ENCODE peak calls at places on chromosome 5, in six cellular contexts. One of them, this sample, is unnamed.

GRCh38 chr5:21152611-21153010 is 1164.6 kb upstream of the CDH18 start:
- DNase-seq in thyroid gland: no peak
- DNase-seq in HCT116: no peak
- DNase-seq in mammary epithelial cell: peak; percentile 95
- DNase-seq in ascending aorta: no peak
- DNase-seq in GM06990: no peak
- DNase-seq in this sample: no peak

GRCh38 chr5:90096415-90097081 is 313.0 kb downstream of the CETN3 start:
- DNase-seq in thyroid gland: no peak
- DNase-seq in GM06990: no peak
- DNase-seq in ascending aorta: no peak
- DNase-seq in HCT116: peak; percentile 91
- DNase-seq in mammary epithelial cell: peak; percentile 76
- DNase-seq in this sample: no peak

GRCh38 chr5:135304352-135305221 is 94.4 kb downstream of the MACROH2A1 start:
- DNase-seq in thyroid gland: no peak
- DNase-seq in mammary epithelial cell: no peak
- DNase-seq in ascending aorta: no peak
- DNase-seq in GM06990: no peak
- DNase-seq in HCT116: no peak
- DNase-seq in this sample: no peak

GRCh38 chr5:76794871-76795270 is 24.0 kb upstream of the F2RL1 start:
- DNase-seq in thyroid gland: no peak
- DNase-seq in GM06990: no peak
- DNase-seq in mammary epithelial cell: peak; percentile 66
- DNase-seq in ascending aorta: no peak
- DNase-seq in HCT116: no peak
- DNase-seq in this sample: no peak

GRCh38 chr5:160769264-160769663 is 82.7 kb downstream of the ATP10B start:
- DNase-seq in ascending aorta: no peak
- DNase-seq in HCT116: no peak
- DNase-seq in thyroid gland: no peak
- DNase-seq in GM06990: no peak
- DNase-seq in mammary epithelial cell: no peak
- DNase-seq in this sample: no peak

GRCh38 chr5:78003442-78003841 is 227.3 kb upstream of the TBCA start:
- DNase-seq in ascending aorta: no peak
- DNase-seq in GM06990: no peak
- DNase-seq in mammary epithelial cell: no peak
- DNase-seq in thyroid gland: no peak
- DNase-seq in HCT116: no peak
- DNase-seq in this sample: no peak

GRCh38 chr5:139164020-139164419 is 34.1 kb downstream of the SIL1 start:
- DNase-seq in GM06990: no peak
- DNase-seq in mammary epithelial cell: no peak
- DNase-seq in thyroid gland: no peak
- DNase-seq in HCT116: no peak
- DNase-seq in ascending aorta: no peak
- DNase-seq in this sample: no peak

GRCh38 chr5:25028994-25029393 is 384.2 kb upstream of the CDH10 start:
- DNase-seq in HCT116: no peak
- DNase-seq in ascending aorta: no peak
- DNase-seq in GM06990: no peak
- DNase-seq in thyroid gland: no peak
- DNase-seq in mammary epithelial cell: no peak
- DNase-seq in this sample: no peak

GRCh38 chr5:132457371-132458225 is 33.0 kb downstream of the IRF1 start:
- DNase-seq in ascending aorta: peak; percentile 77
- DNase-seq in HCT116: no peak
- DNase-seq in GM06990: no peak
- DNase-seq in thyroid gland: no peak
- DNase-seq in mammary epithelial cell: no peak
- DNase-seq in this sample: no peak

GRCh38 chr5:80656425-80656824 is 1.6 kb upstream of the DHFR start:
- DNase-seq in thyroid gland: no peak
- DNase-seq in HCT116: no peak
- DNase-seq in ascending aorta: no peak
- DNase-seq in mammary epithelial cell: no peak
- DNase-seq in GM06990: no peak
- DNase-seq in this sample: no peak

GRCh38 chr5:136309932-136310598 is 55.3 kb downstream of the TRPC7 start:
- DNase-seq in thyroid gland: no peak
- DNase-seq in GM06990: no peak
- DNase-seq in ascending aorta: no peak
- DNase-seq in HCT116: no peak
- DNase-seq in mammary epithelial cell: no peak
- DNase-seq in this sample: peak; percentile 25

GRCh38 chr5:171571663-171572062 is 152.2 kb downstream of the FGF18 start:
- DNase-seq in mammary epithelial cell: peak; percentile 69
- DNase-seq in ascending aorta: no peak
- DNase-seq in HCT116: no peak
- DNase-seq in GM06990: no peak
- DNase-seq in thyroid gland: no peak
- DNase-seq in this sample: no peak

GRCh38 chr5:82129723-82130285 is 148.3 kb downstream of the RPS23 start:
- DNase-seq in HCT116: no peak
- DNase-seq in thyroid gland: no peak
- DNase-seq in ascending aorta: no peak
- DNase-seq in GM06990: no peak
- DNase-seq in mammary epithelial cell: no peak
- DNase-seq in this sample: no peak

GRCh38 chr5:117590944-117591343 is 1016.3 kb upstream of the SEMA6A start:
- DNase-seq in GM06990: no peak
- DNase-seq in ascending aorta: no peak
- DNase-seq in thyroid gland: no peak
- DNase-seq in mammary epithelial cell: no peak
- DNase-seq in HCT116: peak; percentile 15
- DNase-seq in this sample: no peak

GRCh38 chr5:76746677-76747076 is 30.8 kb downstream of the F2R start:
- DNase-seq in ascending aorta: no peak
- DNase-seq in HCT116: no peak
- DNase-seq in GM06990: no peak
- DNase-seq in thyroid gland: no peak
- DNase-seq in mammary epithelial cell: no peak
- DNase-seq in this sample: no peak

GRCh38 chr5:168171901-168172717 is 119.3 kb upstream of the WWC1 start:
- DNase-seq in ascending aorta: no peak
- DNase-seq in thyroid gland: peak; percentile 85
- DNase-seq in GM06990: no peak
- DNase-seq in HCT116: no peak
- DNase-seq in mammary epithelial cell: no peak
- DNase-seq in this sample: no peak

GRCh38 chr5:172477466-172477865 is 23.1 kb upstream of the SH3PXD2B start:
- DNase-seq in thyroid gland: no peak
- DNase-seq in ascending aorta: no peak
- DNase-seq in mammary epithelial cell: no peak
- DNase-seq in GM06990: no peak
- DNase-seq in HCT116: no peak
- DNase-seq in this sample: no peak

GRCh38 chr5:117454716-117455212 is 880.1 kb upstream of the SEMA6A start:
- DNase-seq in thyroid gland: peak; percentile 66
- DNase-seq in HCT116: peak; percentile 62
- DNase-seq in mammary epithelial cell: peak; percentile 43
- DNase-seq in GM06990: peak; percentile 35
- DNase-seq in ascending aorta: no peak
- DNase-seq in this sample: peak; percentile 21

DNA sequence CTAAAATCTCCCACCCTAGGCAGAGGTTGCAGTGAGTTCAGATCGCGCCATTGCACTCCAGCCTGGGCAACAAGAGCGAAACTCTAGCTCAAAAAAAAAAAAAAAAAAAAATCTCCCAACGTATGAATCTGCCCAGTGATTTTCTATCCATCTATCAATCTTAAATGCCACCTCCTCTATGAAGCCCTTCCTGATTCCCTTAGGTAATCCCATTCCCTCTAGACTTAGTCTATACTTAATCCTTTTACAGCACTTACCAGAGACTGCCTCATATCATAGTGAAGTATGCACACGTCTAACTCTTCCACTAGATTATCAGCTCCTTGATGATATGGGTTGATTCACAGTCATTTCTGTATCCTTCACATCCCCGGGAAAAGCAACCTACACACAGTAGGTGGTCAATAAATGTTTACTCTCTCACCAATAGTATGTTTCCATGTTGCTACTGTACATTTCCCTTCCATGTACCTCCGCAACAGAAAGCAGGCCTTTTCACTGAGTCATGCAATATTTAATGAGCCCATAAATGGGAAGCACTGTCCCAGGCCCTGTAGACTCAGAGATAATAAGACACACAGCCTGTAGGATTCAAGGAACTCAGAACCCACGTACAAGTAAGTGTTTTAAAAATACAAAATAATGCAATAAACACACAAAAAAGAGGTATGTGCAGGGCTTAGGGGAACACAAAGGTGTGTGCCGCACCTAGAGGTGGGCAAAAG is 1.2 kb downstream of the DROSHA start:
- DNase-seq in ascending aorta: no peak
- DNase-seq in GM06990: no peak
- DNase-seq in thyroid gland: no peak
- DNase-seq in HCT116: no peak
- DNase-seq in mammary epithelial cell: peak; percentile 12
- DNase-seq in this sample: no peak
- H3K4me3 ChIP-seq in ascending aorta: peak overlapping the region; percentile 85
- H3K4me3 ChIP-seq in GM06990: peak overlapping the region; percentile 79
- H3K4me3 ChIP-seq in thyroid gland: peak overlapping the region; percentile 71
- H3K4me3 ChIP-seq in HCT116: peak overlapping the region; percentile 67
- H3K4me3 ChIP-seq in mammary epithelial cell: peak overlapping the region; percentile 98
- H3K4me3 ChIP-seq in this sample: peak overlapping the region; percentile 93

DNA sequence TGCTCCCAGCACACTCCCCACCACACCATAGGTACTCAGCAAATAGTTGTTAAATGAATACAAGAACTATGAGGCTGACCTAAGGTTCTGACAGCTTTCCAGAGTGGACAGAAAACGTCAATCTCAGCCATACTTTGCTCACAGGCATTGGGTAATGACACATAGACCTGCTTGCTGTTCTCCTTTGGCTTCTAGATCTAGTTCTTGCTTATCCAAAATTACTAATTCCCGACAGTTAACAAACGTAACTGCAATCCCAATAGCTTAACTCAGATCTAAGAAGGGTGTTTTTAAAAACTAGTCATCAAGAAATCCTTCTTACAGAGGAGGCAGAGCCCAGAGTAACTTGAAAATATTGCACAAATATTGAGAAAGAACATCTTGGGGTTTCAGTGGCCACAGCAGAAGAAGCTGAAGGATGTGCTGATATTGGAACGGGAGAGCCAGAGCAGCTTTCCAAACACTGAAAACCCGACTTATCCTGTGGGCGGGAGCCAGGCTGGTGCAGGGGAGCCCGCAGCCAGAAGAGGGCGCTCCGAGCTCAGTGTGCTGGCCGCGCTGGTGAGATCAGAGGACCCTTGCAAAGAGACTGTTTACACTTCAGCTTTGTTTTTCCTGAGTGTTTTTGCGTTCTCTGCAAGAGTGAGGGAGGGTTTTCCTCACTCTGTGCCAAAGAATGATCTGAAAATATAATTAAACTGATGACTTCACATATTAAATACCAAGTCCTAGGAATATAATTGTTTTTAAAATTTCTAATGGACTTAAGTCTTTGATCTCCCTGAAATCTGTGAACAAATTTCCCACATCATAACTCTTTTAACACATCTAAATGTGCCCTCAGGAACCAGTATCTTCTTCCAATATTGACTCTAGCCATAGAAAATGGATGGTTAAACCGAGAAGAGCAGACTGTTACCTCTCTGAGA is 30.3 kb downstream of the FGF1 start:
- DNase-seq in mammary epithelial cell: peak; percentile 52
- DNase-seq in GM06990: peak; percentile 59
- DNase-seq in HCT116: peak; percentile 33
- DNase-seq in thyroid gland: peak; percentile 83
- DNase-seq in ascending aorta: peak; percentile 93
- DNase-seq in this sample: no peak
- H3K4me3 ChIP-seq in mammary epithelial cell: no peak overlapping the region
- H3K4me3 ChIP-seq in GM06990: no peak overlapping the region
- H3K4me3 ChIP-seq in HCT116: no peak overlapping the region
- H3K4me3 ChIP-seq in thyroid gland: no peak overlapping the region
- H3K4me3 ChIP-seq in ascending aorta: peak overlapping the region; percentile 9
- H3K4me3 ChIP-seq in this sample: no peak overlapping the region

GRCh38 chr5:173670130-173670591 is 53.7 kb upstream of the BOD1 start:
- DNase-seq in thyroid gland: no peak
- DNase-seq in ascending aorta: peak; percentile 5
- DNase-seq in GM06990: no peak
- DNase-seq in HCT116: no peak
- DNase-seq in mammary epithelial cell: no peak
- DNase-seq in this sample: no peak

GRCh38 chr5:173668910-173669309 is 52.5 kb upstream of the BOD1 start:
- DNase-seq in HCT116: no peak
- DNase-seq in thyroid gland: no peak
- DNase-seq in mammary epithelial cell: no peak
- DNase-seq in ascending aorta: peak; percentile 3
- DNase-seq in GM06990: no peak
- DNase-seq in this sample: no peak

GRCh38 chr5:173671121-173671949 is 54.9 kb upstream of the BOD1 start:
- DNase-seq in HCT116: no peak
- DNase-seq in thyroid gland: peak; percentile 98
- DNase-seq in GM06990: no peak
- DNase-seq in mammary epithelial cell: no peak
- DNase-seq in ascending aorta: peak; percentile 80
- DNase-seq in this sample: no peak

GRCh38 chr5:173669483-173669882 is 53.0 kb upstream of the BOD1 start:
- DNase-seq in thyroid gland: no peak
- DNase-seq in ascending aorta: peak; percentile 27
- DNase-seq in HCT116: no peak
- DNase-seq in GM06990: no peak
- DNase-seq in mammary epithelial cell: no peak
- DNase-seq in this sample: no peak

GRCh38 chr5:173670791-173671120 is 54.3 kb upstream of the BOD1 start:
- DNase-seq in GM06990: no peak
- DNase-seq in HCT116: no peak
- DNase-seq in mammary epithelial cell: no peak
- DNase-seq in thyroid gland: peak; percentile 91
- DNase-seq in ascending aorta: no peak
- DNase-seq in this sample: no peak
- H3K4me3 ChIP-seq in GM06990: no peak overlapping the region
- H3K4me3 ChIP-seq in HCT116: no peak overlapping the region
- H3K4me3 ChIP-seq in mammary epithelial cell: no peak overlapping the region
- H3K4me3 ChIP-seq in thyroid gland: no peak overlapping the region
- H3K4me3 ChIP-seq in ascending aorta: peak overlapping the region; percentile 42
- H3K4me3 ChIP-seq in this sample: no peak overlapping the region

GRCh38 chr5:134046801-134047707 is 42.3 kb upstream of the VDAC1 start:
- DNase-seq in thyroid gland: no peak
- DNase-seq in mammary epithelial cell: no peak
- DNase-seq in GM06990: no peak
- DNase-seq in HCT116: no peak
- DNase-seq in ascending aorta: no peak
- DNase-seq in this sample: no peak
- H3K4me3 ChIP-seq in thyroid gland: no peak overlapping the region
- H3K4me3 ChIP-seq in mammary epithelial cell: no peak overlapping the region
- H3K4me3 ChIP-seq in GM06990: no peak overlapping the region
- H3K4me3 ChIP-seq in HCT116: no peak overlapping the region
- H3K4me3 ChIP-seq in ascending aorta: no peak overlapping the region
- H3K4me3 ChIP-seq in this sample: no peak overlapping the region

GRCh38 chr5:124207118-124207517 is 539.3 kb downstream of the ZNF608 start:
- DNase-seq in ascending aorta: no peak
- DNase-seq in thyroid gland: no peak
- DNase-seq in HCT116: no peak
- DNase-seq in mammary epithelial cell: no peak
- DNase-seq in GM06990: no peak
- DNase-seq in this sample: no peak

GRCh38 chr5:124210106-124210918 is 536.1 kb downstream of the ZNF608 start:
- DNase-seq in ascending aorta: no peak
- DNase-seq in GM06990: no peak
- DNase-seq in HCT116: no peak
- DNase-seq in thyroid gland: no peak
- DNase-seq in mammary epithelial cell: no peak
- DNase-seq in this sample: no peak

GRCh38 chr5:124212949-124213348 is 533.5 kb downstream of the ZNF608 start:
- DNase-seq in GM06990: no peak
- DNase-seq in ascending aorta: no peak
- DNase-seq in thyroid gland: no peak
- DNase-seq in HCT116: no peak
- DNase-seq in mammary epithelial cell: no peak
- DNase-seq in this sample: no peak
- H3K4me3 ChIP-seq in GM06990: no peak overlapping the region
- H3K4me3 ChIP-seq in ascending aorta: no peak overlapping the region
- H3K4me3 ChIP-seq in thyroid gland: no peak overlapping the region
- H3K4me3 ChIP-seq in HCT116: no peak overlapping the region
- H3K4me3 ChIP-seq in mammary epithelial cell: no peak overlapping the region
- H3K4me3 ChIP-seq in this sample: no peak overlapping the region